ENCODE peak calls at places on chromosome 1, in four cellular contexts. E is astrocyte of the spinal cord, U is right lobe of liver, J is stomach. Y is an unnamed sample.

GRCh38 chr1:40339420-40340323 is 22.6 kb upstream of the COL9A2 start:
- DNase-seq in J (no peak), U (no peak), E (no peak), Y (no peak)

GRCh38 chr1:228884615-228885566 is 149.6 kb downstream of the RHOU start:
- DNase-seq in J (no peak), E (no peak), U (no peak), Y (no peak)

GRCh38 chr1:115474166-115474565 is 136.1 kb upstream of the NGF start:
- DNase-seq in E (no peak), U (no peak), J (no peak), Y (no peak)

GRCh38 chr1:247373721-247374141 is 42.1 kb upstream of the ZNF496 start:
- DNase-seq in J (peak; percentile 48), E (peak; percentile 22), U (no peak), Y (no peak)

GRCh38 chr1:43530483-43531452 is at the start of gene PTPRF:
- DNase-seq in U (peak; percentile 71), J (peak; percentile 78), E (no peak), Y (no peak)

GRCh38 chr1:41773144-41773571 is 145.6 kb downstream of the HIVEP3 start:
- DNase-seq in U (no peak), E (peak; percentile 66), J (peak; percentile 83), Y (peak; percentile 54)

GRCh38 chr1:19922015-19922688 is 1.3 kb downstream of the PLA2G2E start:
- DNase-seq in E (no peak), J (no peak), U (no peak), Y (no peak)

GRCh38 chr1:19646366-19646765 is 2.3 kb downstream of the NBL1 start:
- DNase-seq in U (no peak), J (peak; percentile 68), E (no peak), Y (no peak)

GRCh38 chr1:78519446-78519845 is 28.7 kb downstream of the PTGFR start:
- DNase-seq in J (no peak), E (peak; percentile 10), U (no peak), Y (no peak)

GRCh38 chr1:3590145-3590768 is 21.1 kb downstream of the MEGF6 start:
- DNase-seq in J (peak; percentile 31), E (no peak), U (no peak), Y (no peak)

GRCh38 chr1:207711285-207711684 is 40.6 kb upstream of the CD46 start:
- DNase-seq in J (no peak), E (no peak), U (no peak), Y (peak; percentile 50)

GRCh38 chr1:53332833-53333232 is 5.0 kb upstream of the LRP8 start:
- DNase-seq in E (no peak), J (peak; percentile 14), U (peak; percentile 31), Y (no peak)

GRCh38 chr1:46411601-46412341 is 17.7 kb downstream of the FAAH start:
- DNase-seq in E (no peak), U (peak; percentile 49), J (no peak), Y (no peak)

GRCh38 chr1:159092398-159092760 is 15.8 kb upstream of the AIM2 start:
- DNase-seq in J (no peak), E (no peak), U (no peak), Y (no peak)

GRCh38 chr1:198270421-198270820 is 113.6 kb downstream of the NEK7 start:
- DNase-seq in U (no peak), E (no peak), J (no peak), Y (no peak)

GRCh38 chr1:38990746-38991637 is at the start of gene AKIRIN1:
- DNase-seq in U (peak; percentile 99), J (peak; percentile 99), E (peak; percentile 97), Y (peak; percentile 82)
- TF ChIP-seq CTCF in U (peak; percentile 16), J (peak; percentile 50), E (no peak), Y (no peak)

GRCh38 chr1:51343624-51344023 is 13.3 kb upstream of the TTC39A start:
- DNase-seq in U (no peak), E (no peak), J (no peak), Y (no peak)

GRCh38 chr1:51342591-51343206 is 12.3 kb upstream of the TTC39A start:
- DNase-seq in U (no peak), J (no peak), E (no peak), Y (no peak)

GRCh38 chr1:51345300-51345687 is 14.9 kb upstream of the TTC39A start:
- DNase-seq in U (no peak), E (no peak), J (no peak), Y (no peak)

GRCh38 chr1:51344602-51345299 is 14.4 kb upstream of the TTC39A start:
- DNase-seq in U (no peak), J (peak; percentile 76), E (no peak), Y (no peak)

GRCh38 chr1:51344276-51344601 is 13.9 kb upstream of the TTC39A start:
- DNase-seq in E (no peak), U (no peak), J (no peak), Y (no peak)
- H3K4me3 ChIP-seq in E (no peak overlapping the region), U (no peak overlapping the region), J (peak overlapping the region; percentile 35), Y (no peak overlapping the region)

DNA sequence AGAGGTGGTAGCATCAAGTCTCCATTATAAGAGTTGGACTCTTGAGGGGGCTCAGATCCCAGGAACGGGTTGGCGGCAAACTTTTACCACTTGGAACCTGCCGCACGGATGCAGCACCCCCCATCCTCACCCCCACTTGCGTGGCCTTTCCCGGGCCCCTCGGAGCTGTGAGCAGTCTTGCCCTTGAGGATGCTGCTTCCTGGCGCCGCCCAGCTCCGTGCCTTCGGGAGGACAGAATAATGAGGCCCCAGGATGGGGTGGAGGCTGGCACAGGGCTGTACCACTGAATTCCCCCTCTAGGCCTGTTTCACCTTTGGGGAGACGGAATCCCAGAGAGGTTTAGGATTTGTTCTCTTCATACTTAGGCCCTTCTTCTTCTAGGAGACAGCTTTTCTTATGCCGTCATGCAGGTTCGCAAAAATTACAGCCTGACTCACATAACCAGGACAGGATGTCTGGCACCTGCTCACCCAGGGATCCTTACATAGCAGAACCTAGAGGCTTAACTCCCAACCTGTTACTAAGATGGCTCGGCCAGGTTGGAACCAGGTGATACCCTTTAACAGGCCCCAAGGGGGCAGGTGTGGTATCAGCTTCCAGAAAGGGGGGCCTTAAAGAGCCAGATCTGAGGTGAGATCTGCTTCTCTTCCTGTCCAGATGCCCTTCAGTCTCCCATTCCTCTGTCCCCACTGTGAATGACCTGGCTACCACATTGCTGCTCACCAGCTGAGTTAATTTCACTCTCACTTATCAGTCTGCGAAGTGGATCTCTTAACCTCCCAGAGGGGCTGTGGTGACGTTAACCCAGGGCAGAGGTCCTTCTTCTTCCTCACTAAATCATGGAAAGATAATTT is 1.5 kb downstream of the TRNP1 start:
- DNase-seq in E (no peak), J (no peak), U (no peak), Y (no peak)
- TF ChIP-seq CTCF in E (no peak), J (no peak), U (no peak), Y (no peak)

DNA sequence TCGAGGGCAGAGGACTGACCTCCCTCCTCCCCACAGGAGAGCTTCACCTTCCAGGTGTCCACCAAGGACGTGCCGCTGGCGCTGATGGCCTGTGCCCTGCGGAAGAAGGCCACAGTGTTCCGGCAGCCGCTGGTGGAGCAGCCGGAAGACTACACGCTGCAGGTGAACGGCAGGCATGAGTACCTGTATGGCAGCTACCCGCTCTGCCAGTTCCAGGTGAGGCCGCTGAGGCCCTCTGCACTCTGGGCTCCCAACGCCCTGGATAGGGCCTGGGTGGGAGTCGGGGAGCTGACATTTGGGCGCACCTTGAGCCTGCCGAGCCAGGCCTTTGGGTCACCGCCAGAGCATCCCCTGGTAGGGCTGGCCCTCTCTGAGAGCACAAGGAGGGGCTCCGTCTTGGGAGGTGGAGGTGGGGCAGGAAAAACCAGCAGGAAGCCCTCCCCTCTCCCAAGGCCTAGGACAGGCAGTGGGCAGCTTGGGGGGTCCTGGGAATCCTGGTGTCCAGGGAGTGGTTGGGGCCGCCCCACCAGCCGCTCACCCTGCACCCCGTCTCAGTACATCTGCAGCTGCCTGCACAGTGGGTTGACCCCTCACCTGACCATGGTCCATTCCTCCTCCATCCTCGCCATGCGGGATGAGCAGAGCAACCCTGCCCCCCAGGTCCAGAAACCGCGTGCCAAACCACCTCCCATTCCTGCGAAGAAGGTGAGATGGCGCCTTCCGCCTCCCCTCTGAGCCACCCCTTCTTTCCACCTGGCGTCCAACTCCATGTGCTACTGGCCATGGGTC is 65.1 kb downstream of the PIK3CD start:
- DNase-seq in J (no peak), E (no peak), U (no peak), Y (no peak)
- H3K4me3 ChIP-seq in J (peak overlapping the region; percentile 31), E (no peak overlapping the region), U (no peak overlapping the region), Y (no peak overlapping the region)

GRCh38 chr1:10528066-10529014 is 53.6 kb downstream of the PEX14 start:
- DNase-seq in J (peak; percentile 64), E (peak; percentile 87), U (no peak), Y (no peak)

GRCh38 chr1:10530756-10531155 is 56.0 kb downstream of the PEX14 start:
- DNase-seq in U (no peak), J (no peak), E (peak; percentile 76), Y (no peak)

GRCh38 chr1:10529772-10530171 is 55.0 kb downstream of the PEX14 start:
- DNase-seq in E (no peak), U (no peak), J (no peak), Y (no peak)

GRCh38 chr1:10529096-10529495 is 54.3 kb downstream of the PEX14 start:
- DNase-seq in U (no peak), E (no peak), J (no peak), Y (no peak)

DNA sequence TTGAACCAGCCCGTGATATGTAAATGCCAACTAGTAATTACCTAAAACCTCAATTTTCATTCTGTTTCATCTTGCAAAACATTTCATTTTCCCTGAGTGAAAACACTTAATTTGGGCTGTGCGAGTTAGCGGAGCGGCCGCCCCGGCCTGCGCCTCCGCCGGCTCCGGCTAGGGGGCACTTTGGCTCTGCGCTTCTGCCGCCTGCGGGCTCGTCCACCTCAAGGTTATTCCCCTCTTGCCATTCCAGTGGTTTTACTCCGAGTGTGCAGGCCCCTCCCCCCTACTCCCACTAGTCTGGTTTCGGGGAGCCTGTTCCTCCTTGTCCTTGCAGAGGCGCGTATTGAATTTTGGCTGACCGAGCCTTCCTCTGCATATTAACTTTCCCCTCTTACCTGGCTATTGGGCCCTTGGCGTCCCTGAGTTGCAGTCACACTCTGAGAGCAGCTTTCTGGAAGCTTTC is 55.6 kb downstream of the PEX14 start:
- DNase-seq in U (peak; percentile 68), E (peak; percentile 73), J (peak; percentile 61), Y (no peak)
- TF ChIP-seq CTCF in U (peak; percentile 87), E (peak; percentile 90), J (peak; percentile 72), Y (no peak)